ENCODE peak calls at places on chromosome 1, in ten cellular contexts. One of them, this sample, is unnamed.

GRCh38 chr1:92087542-92087941 is 7.4 kb downstream of the BTBD8 start:
- DNase-seq in RCC 7860: no peak
- DNase-seq in AG10803: no peak
- DNase-seq in putamen: no peak
- DNase-seq in EL: no peak
- DNase-seq in fibroblast of the conjunctiva: peak
- DNase-seq in HCEC 1CT: no peak
- DNase-seq in ovary: no peak
- DNase-seq in ascending aorta: no peak
- DNase-seq in fibroblast of villous mesenchyme: no peak
- DNase-seq in this sample: no peak

GRCh38 chr1:40648928-40649591 is 16.4 kb downstream of the RIMS3 start:
- DNase-seq in EL: no peak
- DNase-seq in AG10803: no peak
- DNase-seq in fibroblast of villous mesenchyme: no peak
- DNase-seq in ovary: no peak
- DNase-seq in RCC 7860: no peak
- DNase-seq in HCEC 1CT: no peak
- DNase-seq in ascending aorta: no peak
- DNase-seq in fibroblast of the conjunctiva: no peak
- DNase-seq in putamen: no peak
- DNase-seq in this sample: no peak

GRCh38 chr1:203038891-203039608 is 12.8 kb downstream of the PPFIA4 start:
- DNase-seq in AG10803: peak
- DNase-seq in fibroblast of the conjunctiva: peak
- DNase-seq in putamen: peak
- DNase-seq in EL: peak
- DNase-seq in HCEC 1CT: peak
- DNase-seq in ascending aorta: no peak
- DNase-seq in fibroblast of villous mesenchyme: peak
- DNase-seq in ovary: peak
- DNase-seq in RCC 7860: peak
- DNase-seq in this sample: peak

GRCh38 chr1:27522148-27522859 is 32.3 kb upstream of the WASF2 start:
- DNase-seq in HCEC 1CT: no peak
- DNase-seq in AG10803: no peak
- DNase-seq in EL: no peak
- DNase-seq in fibroblast of the conjunctiva: no peak
- DNase-seq in fibroblast of villous mesenchyme: no peak
- DNase-seq in putamen: no peak
- DNase-seq in ascending aorta: peak
- DNase-seq in ovary: no peak
- DNase-seq in RCC 7860: no peak
- DNase-seq in this sample: no peak

GRCh38 chr1:192973988-192974387 is 85.2 kb downstream of the UCHL5 start:
- DNase-seq in AG10803: no peak
- DNase-seq in ovary: no peak
- DNase-seq in fibroblast of villous mesenchyme: no peak
- DNase-seq in HCEC 1CT: no peak
- DNase-seq in putamen: no peak
- DNase-seq in fibroblast of the conjunctiva: no peak
- DNase-seq in ascending aorta: no peak
- DNase-seq in RCC 7860: no peak
- DNase-seq in EL: no peak
- DNase-seq in this sample: no peak

GRCh38 chr1:78587213-78587612 is 33.0 kb upstream of the IFI44L start:
- DNase-seq in fibroblast of the conjunctiva: no peak
- DNase-seq in RCC 7860: no peak
- DNase-seq in fibroblast of villous mesenchyme: no peak
- DNase-seq in HCEC 1CT: no peak
- DNase-seq in ascending aorta: no peak
- DNase-seq in putamen: no peak
- DNase-seq in ovary: no peak
- DNase-seq in AG10803: peak
- DNase-seq in EL: peak
- DNase-seq in this sample: no peak

GRCh38 chr1:84019217-84019616 is 20.3 kb upstream of the TTLL7 start:
- DNase-seq in EL: no peak
- DNase-seq in HCEC 1CT: no peak
- DNase-seq in ascending aorta: no peak
- DNase-seq in RCC 7860: no peak
- DNase-seq in fibroblast of the conjunctiva: no peak
- DNase-seq in putamen: no peak
- DNase-seq in ovary: no peak
- DNase-seq in fibroblast of villous mesenchyme: no peak
- DNase-seq in AG10803: no peak
- DNase-seq in this sample: no peak

GRCh38 chr1:183277821-183278735 is 92.0 kb downstream of the LAMC2 start:
- DNase-seq in EL: peak
- DNase-seq in HCEC 1CT: no peak
- DNase-seq in putamen: no peak
- DNase-seq in AG10803: peak
- DNase-seq in ascending aorta: no peak
- DNase-seq in RCC 7860: no peak
- DNase-seq in fibroblast of the conjunctiva: peak
- DNase-seq in ovary: no peak
- DNase-seq in fibroblast of villous mesenchyme: peak
- DNase-seq in this sample: no peak

GRCh38 chr1:235902638-235903542 is 36.2 kb upstream of the LYST start:
- DNase-seq in EL: peak
- DNase-seq in putamen: no peak
- DNase-seq in HCEC 1CT: peak
- DNase-seq in ascending aorta: no peak
- DNase-seq in ovary: no peak
- DNase-seq in AG10803: peak
- DNase-seq in fibroblast of villous mesenchyme: peak
- DNase-seq in fibroblast of the conjunctiva: peak
- DNase-seq in RCC 7860: peak
- DNase-seq in this sample: no peak